ENCODE peak calls at places on chromosomes 6 and 20, in seven cellular contexts. One of them, this sample, is unnamed.

GRCh38 chr20:47747663-47748031 is 37.6 kb downstream of the SULF2 start:
- DNase-seq in OCI-M1: no peak
- DNase-seq in cardiac muscle cell: no peak
- DNase-seq in hippocampal formation: no peak
- DNase-seq in activated naive CD4-positive, alpha-beta T cell: no peak
- DNase-seq in adrenal gland: no peak
- DNase-seq in GM12865: no peak
- DNase-seq in this sample: no peak

GRCh38 chr20:3010985-3011723 is 32.3 kb upstream of the GNRH2 start:
- DNase-seq in adrenal gland: no peak
- DNase-seq in OCI-M1: no peak
- DNase-seq in hippocampal formation: no peak
- DNase-seq in activated naive CD4-positive, alpha-beta T cell: no peak
- DNase-seq in cardiac muscle cell: no peak
- DNase-seq in GM12865: no peak
- DNase-seq in this sample: no peak

GRCh38 chr6:21526974-21527373 is 66.6 kb upstream of the SOX4 start:
- DNase-seq in activated naive CD4-positive, alpha-beta T cell: no peak
- DNase-seq in GM12865: no peak
- DNase-seq in cardiac muscle cell: no peak
- DNase-seq in hippocampal formation: no peak
- DNase-seq in adrenal gland: no peak
- DNase-seq in OCI-M1: no peak
- DNase-seq in this sample: no peak

GRCh38 chr6:84278311-84278710 is 50.9 kb upstream of the CEP162 start:
- DNase-seq in activated naive CD4-positive, alpha-beta T cell: no peak
- DNase-seq in cardiac muscle cell: peak; percentile 10
- DNase-seq in adrenal gland: no peak
- DNase-seq in hippocampal formation: no peak
- DNase-seq in OCI-M1: no peak
- DNase-seq in GM12865: no peak
- DNase-seq in this sample: no peak

GRCh38 chr6:117168296-117169059 is 96.9 kb upstream of the VGLL2 start:
- DNase-seq in adrenal gland: no peak
- DNase-seq in OCI-M1: no peak
- DNase-seq in cardiac muscle cell: no peak
- DNase-seq in hippocampal formation: no peak
- DNase-seq in GM12865: no peak
- DNase-seq in activated naive CD4-positive, alpha-beta T cell: no peak
- DNase-seq in this sample: no peak

GRCh38 chr6:14320342-14320741 is 202.8 kb downstream of the CD83 start:
- DNase-seq in hippocampal formation: no peak
- DNase-seq in OCI-M1: no peak
- DNase-seq in cardiac muscle cell: no peak
- DNase-seq in GM12865: no peak
- DNase-seq in activated naive CD4-positive, alpha-beta T cell: no peak
- DNase-seq in adrenal gland: no peak
- DNase-seq in this sample: no peak

GRCh38 chr20:8394308-8394945 is 262.4 kb downstream of the PLCB1 start:
- DNase-seq in GM12865: peak; percentile 65
- DNase-seq in OCI-M1: peak; percentile 18
- DNase-seq in cardiac muscle cell: no peak
- DNase-seq in hippocampal formation: no peak
- DNase-seq in activated naive CD4-positive, alpha-beta T cell: no peak
- DNase-seq in adrenal gland: no peak
- DNase-seq in this sample: no peak

GRCh38 chr6:17984399-17984798 is 3.0 kb downstream of the KIF13A start:
- DNase-seq in OCI-M1: no peak
- DNase-seq in hippocampal formation: no peak
- DNase-seq in GM12865: no peak
- DNase-seq in activated naive CD4-positive, alpha-beta T cell: no peak
- DNase-seq in adrenal gland: no peak
- DNase-seq in cardiac muscle cell: no peak
- DNase-seq in this sample: no peak

GRCh38 chr20:59151391-59151790 is 12.2 kb upstream of the ZNF831 start:
- DNase-seq in cardiac muscle cell: no peak
- DNase-seq in hippocampal formation: no peak
- DNase-seq in OCI-M1: no peak
- DNase-seq in GM12865: no peak
- DNase-seq in adrenal gland: no peak
- DNase-seq in activated naive CD4-positive, alpha-beta T cell: no peak
- DNase-seq in this sample: no peak

GRCh38 chr20:61922936-61923335 is 142.7 kb downstream of the TAF4 start:
- DNase-seq in adrenal gland: no peak
- DNase-seq in GM12865: no peak
- DNase-seq in cardiac muscle cell: no peak
- DNase-seq in OCI-M1: no peak
- DNase-seq in activated naive CD4-positive, alpha-beta T cell: no peak
- DNase-seq in hippocampal formation: no peak
- DNase-seq in this sample: no peak

GRCh38 chr6:122297010-122297409 is 102.4 kb upstream of the HSF2 start:
- DNase-seq in hippocampal formation: no peak
- DNase-seq in GM12865: no peak
- DNase-seq in OCI-M1: no peak
- DNase-seq in activated naive CD4-positive, alpha-beta T cell: no peak
- DNase-seq in adrenal gland: no peak
- DNase-seq in cardiac muscle cell: no peak
- DNase-seq in this sample: no peak

GRCh38 chr20:39876974-39877615 is 811.9 kb downstream of the MAFB start:
- DNase-seq in adrenal gland: no peak
- DNase-seq in cardiac muscle cell: no peak
- DNase-seq in GM12865: no peak
- DNase-seq in hippocampal formation: no peak
- DNase-seq in activated naive CD4-positive, alpha-beta T cell: no peak
- DNase-seq in OCI-M1: no peak
- DNase-seq in this sample: no peak

GRCh38 chr20:49043000-49043399 is 3.1 kb upstream of the CSE1L start:
- DNase-seq in cardiac muscle cell: no peak
- DNase-seq in hippocampal formation: no peak
- DNase-seq in OCI-M1: no peak
- DNase-seq in adrenal gland: no peak
- DNase-seq in GM12865: no peak
- DNase-seq in activated naive CD4-positive, alpha-beta T cell: no peak
- DNase-seq in this sample: no peak

GRCh38 chr20:9403481-9403880 is 110.9 kb upstream of the LAMP5 start:
- DNase-seq in activated naive CD4-positive, alpha-beta T cell: no peak
- DNase-seq in cardiac muscle cell: no peak
- DNase-seq in hippocampal formation: no peak
- DNase-seq in OCI-M1: no peak
- DNase-seq in adrenal gland: no peak
- DNase-seq in GM12865: peak; percentile 14
- DNase-seq in this sample: no peak

GRCh38 chr20:51462566-51463276 is 79.8 kb downstream of the NFATC2 start:
- DNase-seq in GM12865: no peak
- DNase-seq in OCI-M1: no peak
- DNase-seq in cardiac muscle cell: no peak
- DNase-seq in activated naive CD4-positive, alpha-beta T cell: no peak
- DNase-seq in adrenal gland: peak; percentile 96
- DNase-seq in hippocampal formation: no peak
- DNase-seq in this sample: no peak

GRCh38 chr6:29965873-29966601 is 23.7 kb downstream of the HLA-A start:
- DNase-seq in GM12865: peak; percentile 77
- DNase-seq in hippocampal formation: no peak
- DNase-seq in cardiac muscle cell: peak; percentile 66
- DNase-seq in adrenal gland: peak; percentile 90
- DNase-seq in OCI-M1: peak; percentile 88
- DNase-seq in activated naive CD4-positive, alpha-beta T cell: no peak
- DNase-seq in this sample: no peak

GRCh38 chr6:6648659-6649343 is 60.3 kb downstream of the LY86 start:
- DNase-seq in hippocampal formation: no peak
- DNase-seq in activated naive CD4-positive, alpha-beta T cell: no peak
- DNase-seq in adrenal gland: no peak
- DNase-seq in GM12865: no peak
- DNase-seq in cardiac muscle cell: no peak
- DNase-seq in OCI-M1: no peak
- DNase-seq in this sample: no peak

GRCh38 chr20:48102076-48102787 is 317.0 kb upstream of the SULF2 start:
- DNase-seq in adrenal gland: no peak
- DNase-seq in hippocampal formation: no peak
- DNase-seq in activated naive CD4-positive, alpha-beta T cell: no peak
- DNase-seq in OCI-M1: no peak
- DNase-seq in cardiac muscle cell: no peak
- DNase-seq in GM12865: no peak
- DNase-seq in this sample: no peak

GRCh38 chr6:47321582-47321981 is 11.9 kb upstream of the TNFRSF21 start:
- DNase-seq in GM12865: no peak
- DNase-seq in activated naive CD4-positive, alpha-beta T cell: no peak
- DNase-seq in adrenal gland: no peak
- DNase-seq in hippocampal formation: no peak
- DNase-seq in cardiac muscle cell: no peak
- DNase-seq in OCI-M1: peak; percentile 93
- DNase-seq in this sample: no peak

GRCh38 chr6:111087106-111087835 is at the start of gene SLC16A10:
- DNase-seq in activated naive CD4-positive, alpha-beta T cell: peak; percentile 65
- DNase-seq in OCI-M1: peak; percentile 48
- DNase-seq in cardiac muscle cell: peak; percentile 91
- DNase-seq in GM12865: peak; percentile 82
- DNase-seq in hippocampal formation: no peak
- DNase-seq in adrenal gland: peak; percentile 89
- DNase-seq in this sample: peak; percentile 61

GRCh38 chr6:31948753-31949413 is 3.0 kb downstream of the CFB start:
- DNase-seq in OCI-M1: peak; percentile 59
- DNase-seq in adrenal gland: no peak
- DNase-seq in GM12865: no peak
- DNase-seq in cardiac muscle cell: no peak
- DNase-seq in hippocampal formation: no peak
- DNase-seq in activated naive CD4-positive, alpha-beta T cell: no peak
- DNase-seq in this sample: no peak

GRCh38 chr20:36092424-36093024 is 62.0 kb upstream of the EPB41L1 start:
- DNase-seq in adrenal gland: peak; percentile 34
- DNase-seq in OCI-M1: no peak
- DNase-seq in activated naive CD4-positive, alpha-beta T cell: no peak
- DNase-seq in GM12865: no peak
- DNase-seq in hippocampal formation: no peak
- DNase-seq in cardiac muscle cell: peak; percentile 72
- DNase-seq in this sample: no peak

GRCh38 chr6:23510778-23511510 is 615.1 kb upstream of the NRSN1 start:
- DNase-seq in cardiac muscle cell: no peak
- DNase-seq in activated naive CD4-positive, alpha-beta T cell: no peak
- DNase-seq in hippocampal formation: no peak
- DNase-seq in GM12865: peak; percentile 6
- DNase-seq in OCI-M1: no peak
- DNase-seq in adrenal gland: no peak
- DNase-seq in this sample: no peak

GRCh38 chr6:35497571-35498406 is 910 bp upstream of the TEAD3 start:
- DNase-seq in OCI-M1: no peak
- DNase-seq in adrenal gland: peak; percentile 59
- DNase-seq in GM12865: no peak
- DNase-seq in hippocampal formation: no peak
- DNase-seq in cardiac muscle cell: peak; percentile 66
- DNase-seq in activated naive CD4-positive, alpha-beta T cell: no peak
- DNase-seq in this sample: peak; percentile 77

GRCh38 chr6:134910596-134910935 is 39.3 kb downstream of the ALDH8A1 start:
- DNase-seq in activated naive CD4-positive, alpha-beta T cell: no peak
- DNase-seq in OCI-M1: no peak
- DNase-seq in cardiac muscle cell: no peak
- DNase-seq in GM12865: no peak
- DNase-seq in hippocampal formation: no peak
- DNase-seq in adrenal gland: no peak
- DNase-seq in this sample: no peak

GRCh38 chr6:37109714-37110454 is 60.1 kb upstream of the PIM1 start:
- DNase-seq in GM12865: no peak
- DNase-seq in adrenal gland: no peak
- DNase-seq in activated naive CD4-positive, alpha-beta T cell: no peak
- DNase-seq in cardiac muscle cell: no peak
- DNase-seq in hippocampal formation: no peak
- DNase-seq in OCI-M1: peak; percentile 92
- DNase-seq in this sample: no peak

GRCh38 chr20:11015440-11015839 is 341.6 kb upstream of the JAG1 start:
- DNase-seq in activated naive CD4-positive, alpha-beta T cell: no peak
- DNase-seq in cardiac muscle cell: no peak
- DNase-seq in adrenal gland: no peak
- DNase-seq in OCI-M1: no peak
- DNase-seq in hippocampal formation: no peak
- DNase-seq in GM12865: no peak
- DNase-seq in this sample: no peak

GRCh38 chr20:19787366-19787765 is 29.3 kb downstream of the RIN2 start:
- DNase-seq in cardiac muscle cell: no peak
- DNase-seq in OCI-M1: no peak
- DNase-seq in GM12865: no peak
- DNase-seq in hippocampal formation: no peak
- DNase-seq in activated naive CD4-positive, alpha-beta T cell: no peak
- DNase-seq in adrenal gland: no peak
- DNase-seq in this sample: no peak

GRCh38 chr6:82741325-82741995 is 324.2 kb downstream of the UBE3D start:
- DNase-seq in adrenal gland: no peak
- DNase-seq in activated naive CD4-positive, alpha-beta T cell: no peak
- DNase-seq in cardiac muscle cell: no peak
- DNase-seq in hippocampal formation: no peak
- DNase-seq in GM12865: no peak
- DNase-seq in OCI-M1: no peak
- DNase-seq in this sample: no peak

GRCh38 chr6:44115866-44116265 is 11.4 kb downstream of the MRPL14 start:
- DNase-seq in OCI-M1: no peak
- DNase-seq in adrenal gland: no peak
- DNase-seq in hippocampal formation: no peak
- DNase-seq in cardiac muscle cell: no peak
- DNase-seq in GM12865: no peak
- DNase-seq in activated naive CD4-positive, alpha-beta T cell: no peak
- DNase-seq in this sample: no peak